ENCODE peak calls at places on chromosomes 11 and 22, in nine cellular contexts. A is ovary, P is psoas muscle, S is AG10803, W is sigmoid colon, L is thyroid gland, F is fibroblast of lung, X is epithelial cell of esophagus, N is Caco-2. G is an unnamed sample.

GRCh38 chr11:128549256-128549944 is 38.0 kb downstream of the ETS1 start:
- DNase-seq in A (peak), P (peak), S (no peak), W (peak), L (peak), F (peak), X (no peak), N (no peak), G (no peak)

GRCh38 chr11:95495722-95496121 is 264.7 kb upstream of the SESN3 start:
- DNase-seq in A (no peak), P (no peak), S (no peak), W (no peak), L (no peak), F (no peak), X (no peak), N (no peak), G (no peak)

GRCh38 chr11:126410649-126411048 is 55.2 kb downstream of the ST3GAL4 start:
- DNase-seq in A (no peak), P (peak), S (peak), W (peak), L (no peak), F (no peak), X (no peak), N (no peak), G (no peak)

GRCh38 chr22:37797874-37798500 is 9.7 kb upstream of the GCAT start:
- DNase-seq in A (no peak), P (no peak), S (no peak), W (no peak), L (peak), F (no peak), X (no peak), N (no peak), G (no peak)

GRCh38 chr22:37951305-37951704 is 2.1 kb downstream of the C22orf23 start:
- DNase-seq in A (no peak), P (no peak), S (no peak), W (no peak), L (no peak), F (peak), X (peak), N (no peak), G (no peak)

GRCh38 chr22:36355362-36355761 is 32.4 kb downstream of the MYH9 start:
- DNase-seq in A (no peak), P (no peak), S (peak), W (no peak), L (no peak), F (no peak), X (no peak), N (no peak), G (no peak)

GRCh38 chr22:38412435-38413084 is 42.4 kb downstream of the KCNJ4 start:
- DNase-seq in A (no peak), P (peak), S (no peak), W (peak), L (no peak), F (no peak), X (no peak), N (no peak), G (no peak)

GRCh38 chr22:37485714-37486223 is 415 bp downstream of the MFNG start:
- DNase-seq in A (no peak), P (no peak), S (no peak), W (no peak), L (no peak), F (no peak), X (no peak), N (no peak), G (no peak)

GRCh38 chr22:36333632-36334031 is 54.1 kb downstream of the MYH9 start:
- DNase-seq in A (no peak), P (no peak), S (no peak), W (no peak), L (peak), F (no peak), X (peak), N (no peak), G (no peak)

GRCh38 chr22:46933526-46933925 is 171.1 kb downstream of the TBC1D22A start:
- DNase-seq in A (no peak), P (no peak), S (no peak), W (no peak), L (no peak), F (no peak), X (no peak), N (no peak), G (no peak)

GRCh38 chr11:92920295-92920694 is 49.2 kb upstream of the MTNR1B start:
- DNase-seq in A (no peak), P (no peak), S (no peak), W (no peak), L (no peak), F (no peak), X (no peak), N (no peak), G (no peak)

GRCh38 chr11:84476581-84476980 is 1150.6 kb downstream of the DLG2 start:
- DNase-seq in A (no peak), P (no peak), S (peak), W (no peak), L (no peak), F (no peak), X (no peak), N (no peak), G (no peak)

GRCh38 chr11:77089004-77089545 is 13.6 kb upstream of the OMP start:
- DNase-seq in A (peak), P (no peak), S (no peak), W (peak), L (no peak), F (no peak), X (no peak), N (no peak), G (no peak)

GRCh38 chr22:50209893-50210292 is 9.1 kb downstream of the SELENOO start:
- DNase-seq in A (peak), P (peak), S (peak), W (peak), L (peak), F (peak), X (peak), N (no peak), G (no peak)

GRCh38 chr22:23823331-23823791 is 15.4 kb downstream of the DERL3 start:
- DNase-seq in A (no peak), P (peak), S (no peak), W (peak), L (no peak), F (no peak), X (no peak), N (no peak), G (no peak)

GRCh38 chr11:32435947-32436750 is 810 bp upstream of the WT1 start:
- DNase-seq in A (peak), P (no peak), S (no peak), W (no peak), L (no peak), F (no peak), X (no peak), N (no peak), G (no peak)

GRCh38 chr22:26681395-26681821 is 24.0 kb downstream of the MIAT start:
- DNase-seq in A (no peak), P (no peak), S (peak), W (no peak), L (peak), F (peak), X (no peak), N (peak), G (no peak)

GRCh38 chr11:17788084-17788483 is 53.5 kb downstream of the KCNC1 start:
- DNase-seq in A (no peak), P (peak), S (no peak), W (peak), L (no peak), F (no peak), X (no peak), N (no peak), G (no peak)

GRCh38 chr22:30444632-30445437 is 19.3 kb downstream of the MTFP1 start:
- DNase-seq in A (no peak), P (no peak), S (peak), W (no peak), L (peak), F (peak), X (peak), N (peak), G (no peak)

GRCh38 chr11:64571050-64571409 is 20.0 kb upstream of the SLC22A12 start:
- DNase-seq in A (no peak), P (no peak), S (no peak), W (peak), L (no peak), F (no peak), X (no peak), N (no peak), G (no peak)

GRCh38 chr11:11813288-11813962 is 28.3 kb upstream of the USP47 start:
- DNase-seq in A (no peak), P (no peak), S (peak), W (peak), L (no peak), F (peak), X (peak), N (peak), G (peak)

GRCh38 chr11:86118201-86118600 is 49.3 kb upstream of the PICALM start:
- DNase-seq in A (no peak), P (no peak), S (no peak), W (no peak), L (no peak), F (no peak), X (no peak), N (no peak), G (no peak)

GRCh38 chr11:106271126-106271525 is 193.7 kb downstream of the AASDHPPT start:
- DNase-seq in A (no peak), P (no peak), S (peak), W (no peak), L (no peak), F (no peak), X (no peak), N (no peak), G (no peak)

GRCh38 chr11:119055901-119056300 is 1.1 kb downstream of the HYOU1 start:
- DNase-seq in A (no peak), P (no peak), S (peak), W (no peak), L (no peak), F (peak), X (peak), N (no peak), G (no peak)

GRCh38 chr11:13362596-13363109 is 85.1 kb downstream of the BMAL1 start:
- DNase-seq in A (no peak), P (no peak), S (no peak), W (no peak), L (no peak), F (no peak), X (no peak), N (no peak), G (no peak)

GRCh38 chr11:47028530-47029093 is 92.1 kb downstream of the CSTPP1 start:
- DNase-seq in A (no peak), P (no peak), S (no peak), W (no peak), L (no peak), F (no peak), X (no peak), N (no peak), G (no peak)

GRCh38 chr11:94500181-94500580 is 6.4 kb downstream of the ANKRD49 start:
- DNase-seq in A (no peak), P (no peak), S (no peak), W (no peak), L (no peak), F (no peak), X (no peak), N (no peak), G (no peak)

GRCh38 chr11:73961321-73961720 is 10.5 kb downstream of the DNAJB13 start:
- DNase-seq in A (no peak), P (peak), S (peak), W (no peak), L (no peak), F (no peak), X (peak), N (peak), G (no peak)

GRCh38 chr11:100929377-100929776 is 200.2 kb downstream of the PGR start:
- DNase-seq in A (no peak), P (no peak), S (peak), W (no peak), L (no peak), F (peak), X (peak), N (no peak), G (no peak)

GRCh38 chr11:113387605-113388211 is at the start of gene ANKK1:
- DNase-seq in A (no peak), P (no peak), S (no peak), W (no peak), L (peak), F (no peak), X (peak), N (no peak), G (peak)

GRCh38 chr11:19519344-19519743 is 193.3 kb upstream of the NAV2 start:
- DNase-seq in A (no peak), P (no peak), S (no peak), W (no peak), L (no peak), F (no peak), X (no peak), N (no peak), G (no peak)

GRCh38 chr11:64910451-64911093 is 6.4 kb downstream of the ATG2A start:
- DNase-seq in A (no peak), P (no peak), S (no peak), W (no peak), L (no peak), F (no peak), X (no peak), N (no peak), G (no peak)

GRCh38 chr11:72519220-72519881 is 85.0 kb upstream of the CLPB start:
- DNase-seq in A (no peak), P (no peak), S (peak), W (no peak), L (no peak), F (peak), X (no peak), N (no peak), G (no peak)

GRCh38 chr11:114316980-114317675 is 20.9 kb downstream of the NNMT start:
- DNase-seq in A (no peak), P (no peak), S (no peak), W (peak), L (no peak), F (no peak), X (no peak), N (no peak), G (no peak)

GRCh38 chr11:32088117-32088941 is 2.5 kb upstream of the RCN1 start:
- DNase-seq in A (peak), P (no peak), S (peak), W (no peak), L (peak), F (peak), X (peak), N (no peak), G (no peak)

DNA sequence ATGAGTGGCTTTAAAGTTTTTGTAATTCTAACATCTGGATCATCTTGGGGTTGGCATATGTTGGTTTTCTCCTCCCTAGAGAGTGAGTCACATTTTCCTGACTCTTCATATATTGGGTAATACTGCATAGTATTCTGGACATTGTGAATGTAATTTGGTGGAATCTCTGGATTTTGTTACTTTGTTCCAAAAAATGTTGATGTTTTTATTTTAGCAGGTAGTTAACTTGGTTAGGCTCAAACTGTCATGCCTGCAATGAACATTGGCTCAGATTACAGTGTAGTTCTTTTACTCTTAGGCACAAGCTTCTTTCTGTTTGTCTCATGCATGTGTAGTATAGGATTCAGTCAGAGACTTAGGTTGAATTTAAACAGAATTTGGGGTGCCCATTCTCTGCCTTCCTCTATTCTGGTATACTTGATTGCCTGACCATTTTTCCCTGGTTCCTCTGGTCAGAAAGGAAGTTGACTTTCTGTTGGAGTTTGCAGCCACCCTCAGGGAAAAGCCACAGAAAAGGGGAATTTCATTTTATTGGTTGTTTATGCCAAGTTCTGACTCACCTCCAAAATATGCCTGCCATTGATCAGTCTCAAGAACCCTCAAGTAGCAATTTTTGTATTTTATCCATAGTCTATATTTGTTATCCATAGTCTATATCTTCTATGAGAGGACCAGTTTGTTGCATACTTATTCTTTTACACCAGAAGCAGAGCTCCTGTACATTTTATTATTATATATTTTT is 151.7 kb downstream of the UVRAG start:
- DNase-seq in A (no peak), P (no peak), S (peak), W (no peak), L (no peak), F (peak), X (peak), N (no peak), G (no peak)
- H3K4me3 ChIP-seq in A (no peak), P (no peak), S (no peak), W (no peak), L (no peak), F (no peak), X (no peak), N (no peak), G (no peak)

GRCh38 chr11:4994551-4994950 is at the start of gene OR51L1:
- DNase-seq in A (no peak), P (no peak), S (no peak), W (no peak), L (no peak), F (no peak), X (no peak), N (no peak), G (no peak)
- TF ChIP-seq CTCF in A (no peak), P (no peak), S (no peak), W (no peak), L (no peak), F (no peak), X (no peak), N (no peak), G (no peak)

GRCh38 chr22:48980409-48980808 is 847.3 kb downstream of the BRD1 start:
- DNase-seq in A (no peak), P (no peak), S (no peak), W (no peak), L (no peak), F (no peak), X (no peak), N (no peak), G (peak)

GRCh38 chr22:48980918-48981317 is 846.8 kb downstream of the BRD1 start:
- DNase-seq in A (no peak), P (no peak), S (no peak), W (no peak), L (no peak), F (no peak), X (no peak), N (no peak), G (no peak)

GRCh38 chr22:48982321-48982905 is 845.3 kb downstream of the BRD1 start:
- DNase-seq in A (no peak), P (no peak), S (no peak), W (no peak), L (no peak), F (no peak), X (no peak), N (no peak), G (no peak)

GRCh38 chr22:48981671-48982070 is 846.0 kb downstream of the BRD1 start:
- DNase-seq in A (no peak), P (no peak), S (no peak), W (no peak), L (no peak), F (no peak), X (no peak), N (no peak), G (no peak)

DNA sequence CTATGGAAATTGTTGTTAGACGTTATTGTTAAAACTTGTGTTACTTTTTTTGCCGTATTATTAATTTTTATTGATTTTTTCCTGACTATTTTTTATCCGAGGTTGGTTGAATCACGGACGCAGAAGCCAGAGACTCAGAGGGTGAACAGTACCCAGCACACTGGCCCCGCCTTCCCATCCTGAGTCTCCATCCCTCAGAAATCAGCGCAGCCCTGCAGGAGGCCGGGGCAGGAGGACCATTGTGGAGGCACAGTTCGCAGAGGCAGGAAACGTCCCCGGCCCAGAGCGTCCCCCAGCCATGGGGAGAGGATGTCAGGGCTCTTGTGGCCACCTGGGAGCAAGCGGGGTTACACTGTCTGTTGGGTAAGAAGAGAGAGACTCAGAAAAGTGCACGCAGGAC is 843.0 kb downstream of the BRD1 start:
- DNase-seq in A (no peak), P (no peak), S (no peak), W (no peak), L (no peak), F (no peak), X (no peak), N (no peak), G (no peak)
- H3K4me3 ChIP-seq in A (no peak), P (no peak), S (no peak), W (no peak), L (no peak), F (no peak), X (no peak), N (no peak), G (no peak)

GRCh38 chr22:44702479-44703219 is 645 bp downstream of the PRR5 start:
- DNase-seq in A (peak), P (no peak), S (peak), W (no peak), L (peak), F (peak), X (peak), N (peak), G (no peak)
- TF ChIP-seq CTCF in A (no peak), P (no peak), S (no peak), W (no peak), L (no peak), F (peak), X (no peak), N (peak), G (no peak)

GRCh38 chr22:42721045-42721434 is 370 bp upstream of the A4GALT start:
- DNase-seq in A (no peak), P (peak), S (peak), W (no peak), L (no peak), F (no peak), X (no peak), N (no peak), G (no peak)
- H3K4me3 ChIP-seq in A (peak), P (peak), S (peak), W (peak), L (peak), F (peak), X (peak), N (peak), G (peak)

GRCh38 chr22:31995046-31995445 is 48.0 kb upstream of the SLC5A1 start:
- DNase-seq in A (no peak), P (no peak), S (no peak), W (no peak), L (no peak), F (no peak), X (no peak), N (no peak), G (no peak)
- TF ChIP-seq CTCF in A (no peak), P (no peak), S (no peak), W (no peak), L (no peak), F (peak), X (no peak), N (no peak), G (no peak)

GRCh38 chr22:21712751-21713427 is 22.7 kb downstream of the YPEL1 start:
- DNase-seq in A (peak), P (peak), S (peak), W (no peak), L (peak), F (peak), X (peak), N (peak), G (peak)
- H3K4me3 ChIP-seq in A (no peak), P (no peak), S (peak), W (peak), L (no peak), F (peak), X (no peak), N (peak), G (no peak)

DNA sequence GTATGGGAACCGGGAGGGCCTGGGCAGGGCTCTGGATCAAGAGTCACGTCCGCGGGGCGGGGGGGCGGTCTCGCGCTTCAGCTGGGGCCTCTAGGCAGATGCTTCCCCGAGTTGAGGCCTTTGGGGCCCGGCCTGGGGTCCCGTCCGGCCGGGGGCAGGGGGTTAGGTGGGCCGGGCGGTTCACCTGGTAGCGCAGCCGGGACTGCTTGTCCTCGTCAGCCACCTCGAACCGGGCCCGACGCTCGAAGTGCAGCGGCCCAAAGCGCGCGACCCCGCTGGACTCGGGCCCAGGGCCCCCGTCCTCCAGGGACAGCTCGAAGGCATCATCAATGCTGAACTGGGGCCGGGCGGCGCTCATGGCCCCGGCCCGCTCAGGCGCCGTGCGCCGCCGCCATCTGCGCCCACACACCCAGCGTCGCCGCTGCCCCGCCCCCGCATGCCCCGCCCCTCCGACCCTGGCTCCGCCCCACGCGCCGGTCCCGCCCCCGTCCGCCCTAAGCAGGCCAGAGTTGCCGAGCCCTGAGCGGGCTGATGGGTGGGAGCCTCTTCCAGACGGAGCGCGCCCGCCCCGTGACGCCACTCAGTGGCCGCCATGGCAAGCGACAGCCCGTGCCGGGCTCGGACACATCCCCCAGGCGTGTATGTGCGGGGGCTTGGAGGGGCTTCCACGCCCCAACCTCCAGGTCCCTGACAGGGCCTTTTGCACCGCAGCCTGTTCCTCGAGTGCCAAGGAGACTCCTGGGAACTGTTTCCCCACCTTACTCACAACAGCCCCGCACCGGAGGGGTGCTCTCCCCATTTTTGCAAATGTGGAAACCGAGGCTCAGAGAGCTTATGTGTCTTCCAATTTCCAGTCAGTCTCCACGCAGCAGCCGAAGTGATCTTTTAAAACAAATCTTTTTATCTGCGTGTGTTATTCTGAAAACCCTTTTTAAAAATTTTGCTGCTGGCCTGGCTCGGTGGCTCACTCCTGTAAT is at the start of gene TMEM134:
- DNase-seq in A (peak), P (peak), S (peak), W (peak), L (peak), F (peak), X (peak), N (peak), G (peak)
- TF ChIP-seq CTCF in A (peak), P (peak), S (peak), W (no peak), L (peak), F (peak), X (peak), N (peak), G (no peak)

G was measured in lower leg skin.